ENCODE peak calls at places on chromosomes 5 and 9, in nine cellular contexts. F is activated T-cell treated with anti-CD3 and anti-CD28 coated beads for 1 hour; A is Peyer's patch; K is upper lobe of right lung; V is NAMALWA; D is transverse colon; M is NCI-H774; Q is left ventricle myocardium inferior; T is activated naive CD4-positive, alpha-beta T cell. R is an unnamed sample.

GRCh38 chr5:168920019-168920813 is 341.0 kb upstream of the PANK3 start:
- DNase-seq in K (no peak), F (no peak), D (no peak), T (no peak), V (no peak), Q (no peak), A (no peak), M (no peak), R (no peak)

GRCh38 chr9:14499976-14500375 is 186.0 kb upstream of the NFIB start:
- DNase-seq in T (no peak), A (no peak), D (no peak), Q (no peak), M (no peak), K (no peak), F (no peak), V (no peak), R (no peak)

GRCh38 chr5:15844871-15845270 is 334.7 kb downstream of the MARCHF11 start:
- DNase-seq in T (no peak), K (no peak), Q (no peak), F (no peak), D (no peak), A (no peak), M (no peak), V (no peak), R (no peak)

GRCh38 chr9:114988962-114989599 is 58.7 kb upstream of the TNFSF8 start:
- DNase-seq in K (no peak), F (no peak), D (no peak), Q (no peak), V (no peak), M (no peak), T (no peak), A (no peak), R (no peak)

GRCh38 chr9:116791314-116791713 is 104.2 kb downstream of the TRIM32 start:
- DNase-seq in Q (no peak), V (no peak), A (no peak), D (no peak), F (no peak), M (peak), T (no peak), K (no peak), R (peak)

GRCh38 chr5:96703985-96704384 is 41.8 kb downstream of the CAST start:
- DNase-seq in F (no peak), A (no peak), V (no peak), Q (no peak), M (no peak), D (no peak), T (no peak), K (no peak), R (no peak)

GRCh38 chr5:54013556-54014157 is 296.7 kb downstream of the ARL15 start:
- DNase-seq in M (no peak), K (no peak), T (no peak), F (no peak), D (peak), V (no peak), A (no peak), Q (no peak), R (no peak)

GRCh38 chr9:25681270-25681669 is 3.0 kb upstream of the TUSC1 start:
- DNase-seq in M (no peak), A (no peak), K (no peak), T (no peak), D (no peak), V (no peak), Q (no peak), F (no peak), R (no peak)

GRCh38 chr9:83047839-83048775 is 14.8 kb downstream of the RASEF start:
- DNase-seq in D (peak), V (no peak), F (no peak), Q (peak), K (no peak), A (no peak), T (no peak), M (no peak), R (no peak)

GRCh38 chr5:18744441-18744840 is 1110.2 kb downstream of the TAF11L14 start:
- DNase-seq in F (no peak), K (no peak), M (no peak), D (no peak), Q (no peak), V (no peak), T (no peak), A (no peak), R (no peak)

GRCh38 chr5:179435731-179436315 is 90.6 kb upstream of the ADAMTS2 start:
- DNase-seq in D (no peak), M (no peak), Q (no peak), F (no peak), T (no peak), V (no peak), K (peak), A (no peak), R (no peak)

GRCh38 chr9:85871008-85871407 is 69.9 kb upstream of the NAA35 start:
- DNase-seq in A (no peak), K (no peak), F (no peak), T (no peak), V (no peak), D (no peak), Q (no peak), M (no peak), R (no peak)

GRCh38 chr5:131746423-131746822 is 50.4 kb downstream of the FNIP1 start:
- DNase-seq in Q (no peak), K (no peak), V (no peak), M (no peak), T (no peak), A (no peak), F (no peak), D (no peak), R (no peak)

GRCh38 chr9:95379630-95380029 is 62.1 kb upstream of the FANCC start:
- DNase-seq in Q (no peak), F (peak), M (no peak), A (no peak), V (no peak), T (no peak), D (no peak), K (no peak), R (no peak)

GRCh38 chr9:33435821-33436277 is 11.5 kb downstream of the AQP3 start:
- DNase-seq in A (no peak), D (no peak), V (no peak), K (no peak), M (no peak), Q (no peak), T (no peak), F (no peak), R (peak)

GRCh38 chr9:89640391-89640790 is 35.6 kb downstream of the GADD45G start:
- DNase-seq in A (no peak), M (no peak), T (no peak), K (no peak), D (no peak), F (no peak), V (no peak), Q (no peak), R (no peak)

GRCh38 chr9:69173891-69174644 is at the start of gene TJP2:
- DNase-seq in V (peak), M (no peak), A (peak), T (no peak), F (no peak), K (peak), D (peak), Q (peak), R (peak)

GRCh38 chr9:94085062-94085639 is 887 bp downstream of the PTPDC1 start:
- DNase-seq in K (no peak), M (no peak), T (no peak), V (no peak), D (no peak), F (no peak), Q (no peak), A (no peak), R (no peak)

GRCh38 chr9:126491256-126491879 is 122.4 kb upstream of the LMX1B start:
- DNase-seq in T (peak), Q (no peak), A (peak), K (no peak), F (peak), M (peak), D (peak), V (peak), R (peak)

GRCh38 chr5:101045689-101046088 is 142.6 kb upstream of the ST8SIA4 start:
- DNase-seq in K (no peak), D (no peak), M (no peak), F (no peak), V (peak), T (no peak), Q (no peak), A (no peak), R (no peak)

GRCh38 chr5:37876245-37876644 is 36.4 kb upstream of the GDNF start:
- DNase-seq in F (no peak), A (no peak), V (no peak), D (no peak), Q (no peak), K (no peak), M (no peak), T (no peak), R (no peak)

GRCh38 chr5:171342362-171343111 is 33.5 kb downstream of the TLX3 start:
- DNase-seq in M (peak), T (no peak), V (peak), K (no peak), D (peak), Q (no peak), F (no peak), A (no peak), R (peak)

GRCh38 chr9:92970467-92970923 is 23.2 kb downstream of the FGD3 start:
- DNase-seq in A (no peak), K (peak), V (no peak), F (no peak), T (no peak), M (no peak), D (no peak), Q (no peak), R (peak)